ENCODE peak calls at places on chromosome 16, in six cellular contexts. One of them, this sample, is unnamed.

GRCh38 chr16:57186630-57187507 is 740 bp downstream of the RSPRY1 start:
- DNase-seq in left ventricle myocardium superior: no peak
- DNase-seq in heart left ventricle: no peak
- DNase-seq in AG09309: no peak
- DNase-seq in OCI-M1: peak
- DNase-seq in GM23248: peak
- DNase-seq in this sample: peak

GRCh38 chr16:57245472-57246113 is 534 bp downstream of the ARL2BP start:
- DNase-seq in AG09309: no peak
- DNase-seq in OCI-M1: peak
- DNase-seq in left ventricle myocardium superior: no peak
- DNase-seq in GM23248: peak
- DNase-seq in heart left ventricle: peak
- DNase-seq in this sample: peak

GRCh38 chr16:27464663-27465482 is 62.9 kb downstream of the IL21R start:
- DNase-seq in left ventricle myocardium superior: no peak
- DNase-seq in heart left ventricle: peak
- DNase-seq in AG09309: no peak
- DNase-seq in GM23248: no peak
- DNase-seq in OCI-M1: no peak
- DNase-seq in this sample: no peak

GRCh38 chr16:79605999-79606398 is 5.5 kb upstream of the MAF start:
- DNase-seq in heart left ventricle: no peak
- DNase-seq in OCI-M1: peak
- DNase-seq in GM23248: peak
- DNase-seq in left ventricle myocardium superior: no peak
- DNase-seq in AG09309: no peak
- DNase-seq in this sample: no peak

GRCh38 chr16:4410335-4411075 is 5.9 kb downstream of the CORO7 start:
- DNase-seq in heart left ventricle: peak
- DNase-seq in GM23248: peak
- DNase-seq in left ventricle myocardium superior: no peak
- DNase-seq in AG09309: no peak
- DNase-seq in OCI-M1: no peak
- DNase-seq in this sample: peak

GRCh38 chr16:79723583-79724168 is 123.1 kb upstream of the MAF start:
- DNase-seq in GM23248: no peak
- DNase-seq in OCI-M1: no peak
- DNase-seq in AG09309: no peak
- DNase-seq in heart left ventricle: no peak
- DNase-seq in left ventricle myocardium superior: no peak
- DNase-seq in this sample: no peak

GRCh38 chr16:88669986-88670385 is 7.1 kb upstream of the MVD start:
- DNase-seq in OCI-M1: no peak
- DNase-seq in GM23248: peak
- DNase-seq in left ventricle myocardium superior: no peak
- DNase-seq in AG09309: no peak
- DNase-seq in heart left ventricle: no peak
- DNase-seq in this sample: peak

GRCh38 chr16:83338941-83339340 is 468.8 kb upstream of the HSBP1 start:
- DNase-seq in OCI-M1: no peak
- DNase-seq in AG09309: no peak
- DNase-seq in GM23248: peak
- DNase-seq in heart left ventricle: no peak
- DNase-seq in left ventricle myocardium superior: no peak
- DNase-seq in this sample: peak

GRCh38 chr16:59192551-59193199 is 458.6 kb upstream of the GOT2 start:
- DNase-seq in left ventricle myocardium superior: no peak
- DNase-seq in GM23248: peak
- DNase-seq in OCI-M1: peak
- DNase-seq in heart left ventricle: no peak
- DNase-seq in AG09309: no peak
- DNase-seq in this sample: peak

GRCh38 chr16:14015017-14015416 is 56.1 kb upstream of the MRTFB start:
- DNase-seq in heart left ventricle: no peak
- DNase-seq in AG09309: no peak
- DNase-seq in left ventricle myocardium superior: no peak
- DNase-seq in GM23248: no peak
- DNase-seq in OCI-M1: no peak
- DNase-seq in this sample: peak

GRCh38 chr16:27777527-27777926 is 227.6 kb downstream of the KATNIP start:
- DNase-seq in heart left ventricle: no peak
- DNase-seq in left ventricle myocardium superior: no peak
- DNase-seq in GM23248: no peak
- DNase-seq in OCI-M1: no peak
- DNase-seq in AG09309: no peak
- DNase-seq in this sample: no peak

GRCh38 chr16:79093554-79093967 is 507.0 kb downstream of the MAF start:
- DNase-seq in OCI-M1: peak
- DNase-seq in left ventricle myocardium superior: no peak
- DNase-seq in AG09309: no peak
- DNase-seq in heart left ventricle: peak
- DNase-seq in GM23248: no peak
- DNase-seq in this sample: no peak

GRCh38 chr16:47045459-47045858 is 72.0 kb upstream of the DNAJA2 start:
- DNase-seq in left ventricle myocardium superior: no peak
- DNase-seq in GM23248: no peak
- DNase-seq in heart left ventricle: no peak
- DNase-seq in AG09309: no peak
- DNase-seq in OCI-M1: peak
- DNase-seq in this sample: no peak

This sample was measured in AG10803.